ENCODE peak calls at places on chromosomes 7 and 10, in four cellular contexts. S, I, T and P are unnamed samples.

GRCh38 chr10:73946253-73947145 is 35.6 kb downstream of the PLAU start:
- DNase-seq in T (no peak), S (no peak), I (no peak), P (no peak)

GRCh38 chr10:98956576-98957260 is 278.9 kb downstream of the HPSE2 start:
- DNase-seq in S (no peak), T (no peak), I (no peak), P (no peak)

GRCh38 chr10:5442056-5442989 is 30.0 kb downstream of the NET1 start:
- DNase-seq in S (no peak), T (no peak), I (no peak), P (no peak)

GRCh38 chr10:3652886-3653285 is 132.1 kb downstream of the KLF6 start:
- DNase-seq in S (no peak), I (no peak), T (no peak), P (no peak)

GRCh38 chr7:28405662-28406061 is 6.7 kb upstream of the CREB5 start:
- DNase-seq in I (no peak), S (peak), T (no peak), P (peak)

GRCh38 chr7:152006336-152006735 is 19.1 kb upstream of the GALNT11 start:
- DNase-seq in T (no peak), S (no peak), I (no peak), P (no peak)

GRCh38 chr10:12709516-12709915 is 292.0 kb downstream of the CCDC3 start:
- DNase-seq in T (no peak), I (no peak), S (no peak), P (no peak)

GRCh38 chr7:102460467-102460866 is 4.2 kb downstream of the ALKBH4 start:
- DNase-seq in S (no peak), I (no peak), T (no peak), P (no peak)

GRCh38 chr7:44072364-44073231 is 7.2 kb upstream of the PGAM2 start:
- DNase-seq in S (peak), I (peak), T (peak), P (no peak)

GRCh38 chr10:115829501-115830215 is 443.3 kb downstream of the GFRA1 start:
- DNase-seq in T (no peak), S (no peak), I (no peak), P (no peak)

GRCh38 chr10:118610577-118610976 is 15.1 kb upstream of the PRLHR start:
- DNase-seq in S (no peak), T (no peak), I (no peak), P (no peak)

GRCh38 chr7:3019801-3020200 is 23.9 kb downstream of the CARD11 start:
- DNase-seq in T (no peak), S (no peak), I (no peak), P (no peak)

GRCh38 chr7:151085691-151086620 is at the start of gene AGAP3:
- DNase-seq in I (peak), S (peak), T (peak), P (no peak)

GRCh38 chr7:46909601-46910051 is 672.3 kb downstream of the TNS3 start:
- DNase-seq in I (no peak), S (no peak), T (no peak), P (no peak)

GRCh38 chr7:22672892-22673637 is 53.9 kb upstream of the IL6 start:
- DNase-seq in T (no peak), S (no peak), I (no peak), P (no peak)

GRCh38 chr10:10818082-10818481 is 199.6 kb upstream of the CELF2 start:
- DNase-seq in T (no peak), S (peak), I (no peak), P (no peak)

GRCh38 chr7:117273325-117274292 is 49.2 kb downstream of the WNT2 start:
- DNase-seq in S (no peak), I (no peak), T (no peak), P (no peak)

GRCh38 chr7:106086062-106086461 is 26.1 kb downstream of the SYPL1 start:
- DNase-seq in T (no peak), I (no peak), S (no peak), P (no peak)

GRCh38 chr7:20114463-20114862 is 102.7 kb downstream of the MACC1 start:
- DNase-seq in I (no peak), S (no peak), T (no peak), P (no peak)

GRCh38 chr10:28677889-28678686 is 767 bp downstream of the BAMBI start:
- DNase-seq in T (peak), S (peak), I (peak), P (no peak)

GRCh38 chr10:91604936-91605534 is 27.8 kb downstream of the PPP1R3C start:
- DNase-seq in I (no peak), T (no peak), S (no peak), P (peak)

GRCh38 chr10:127887497-127888415 is 5.0 kb downstream of the CLRN3 start:
- DNase-seq in S (no peak), I (no peak), T (no peak), P (no peak)

GRCh38 chr7:117020605-117021002 is 67.3 kb downstream of the ST7 start:
- DNase-seq in T (no peak), I (no peak), S (no peak), P (no peak)

GRCh38 chr10:32459072-32459703 is 13.2 kb downstream of the CCDC7 start:
- DNase-seq in T (no peak), I (no peak), S (no peak), P (no peak)

GRCh38 chr7:141027043-141027442 is 12.3 kb upstream of the MRPS33 start:
- DNase-seq in I (no peak), S (no peak), T (peak), P (no peak)

GRCh38 chr10:130543787-130544186 is 407.6 kb downstream of the GLRX3 start:
- DNase-seq in T (no peak), S (no peak), I (no peak), P (no peak)

GRCh38 chr10:84175436-84175835 is 1.8 kb downstream of the GPR15LG start:
- DNase-seq in T (no peak), I (no peak), S (no peak), P (no peak)

GRCh38 chr7:91239171-91239604 is 25.0 kb upstream of the FZD1 start:
- DNase-seq in T (no peak), S (no peak), I (no peak), P (no peak)

GRCh38 chr7:120550494-120551048 is 277.6 kb downstream of the KCND2 start:
- DNase-seq in S (no peak), I (no peak), T (no peak), P (no peak)

GRCh38 chr10:72291019-72291532 is 17.4 kb downstream of the DDIT4 start:
- DNase-seq in I (no peak), T (no peak), S (no peak), P (no peak)

GRCh38 chr10:96641896-96642295 is 55.1 kb upstream of the TM9SF3 start:
- DNase-seq in I (no peak), S (no peak), T (no peak), P (no peak)

GRCh38 chr10:16717617-16718395 is 99.4 kb downstream of the RSU1 start:
- DNase-seq in T (no peak), S (no peak), I (no peak), P (no peak)

GRCh38 chr7:76069238-76069638 is 21.3 kb downstream of the MDH2 start:
- DNase-seq in I (peak), T (peak), S (peak), P (peak)
- TF ChIP-seq CTCF in I (no peak), T (peak), S (peak), P (peak)

DNA sequence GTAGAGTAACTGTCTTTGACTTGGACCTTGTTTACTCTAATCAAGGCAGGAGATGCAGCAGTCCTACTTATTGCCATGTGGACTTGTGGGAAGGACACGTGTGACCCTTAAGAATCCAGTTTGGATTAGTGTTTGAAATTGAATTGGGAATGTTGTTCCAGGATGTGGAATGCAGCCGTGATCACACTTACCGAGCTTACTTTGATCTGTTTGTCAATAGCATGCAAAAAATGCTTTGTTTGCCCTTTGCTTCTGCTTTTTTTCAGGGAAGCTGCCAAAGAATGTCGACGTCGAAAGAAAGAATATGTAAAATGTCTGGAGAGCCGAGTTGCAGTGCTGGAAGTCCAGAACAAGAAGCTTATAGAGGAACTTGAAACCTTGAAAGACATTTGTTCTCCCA is 84.7 kb downstream of the CREM start:
- DNase-seq in I (no peak), S (no peak), T (no peak), P (no peak)
- TF ChIP-seq CTCF in I (no peak), S (no peak), T (no peak), P (no peak)

GRCh38 chr7:79284226-79284625 is 169.2 kb downstream of the MAGI2 start:
- DNase-seq in S (no peak), I (no peak), T (no peak), P (no peak)

GRCh38 chr7:79286181-79286580 is 167.3 kb downstream of the MAGI2 start:
- DNase-seq in T (no peak), S (no peak), I (no peak), P (no peak)

GRCh38 chr7:79281406-79281805 is 172.1 kb downstream of the MAGI2 start:
- DNase-seq in I (no peak), S (no peak), T (no peak), P (no peak)

GRCh38 chr7:79282882-79283602 is 170.4 kb downstream of the MAGI2 start:
- DNase-seq in I (no peak), T (no peak), S (no peak), P (peak)

DNA sequence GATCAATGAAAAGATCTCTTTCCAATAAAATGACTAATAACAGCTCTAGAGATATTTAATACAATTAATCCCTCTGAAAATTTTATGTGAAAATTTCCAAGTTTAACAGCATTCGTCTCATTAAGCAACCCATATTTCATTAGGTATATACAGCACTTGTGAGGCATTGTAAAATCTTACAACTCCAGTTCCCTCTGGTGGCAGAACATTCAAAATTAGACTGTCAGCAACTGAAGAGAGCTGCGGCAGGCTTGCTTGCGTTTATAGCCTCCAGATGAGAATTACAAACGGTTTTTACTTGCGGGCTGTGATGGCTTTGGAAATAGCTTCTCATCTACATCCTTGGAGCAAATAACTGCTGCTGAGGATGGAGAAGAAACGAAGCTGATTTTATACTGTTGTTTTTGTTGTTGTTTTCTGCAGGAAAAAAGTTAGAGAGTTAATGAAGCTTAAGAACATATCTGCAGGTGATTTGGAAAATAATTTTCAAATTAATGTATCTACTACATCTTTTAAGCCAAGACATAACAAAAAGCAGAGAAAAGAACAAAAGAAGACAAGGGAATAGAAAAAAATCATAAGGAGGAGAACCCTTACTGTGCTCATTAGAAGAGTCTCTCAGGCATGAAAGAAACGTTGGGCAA is 171.3 kb downstream of the MAGI2 start:
- DNase-seq in T (peak), S (no peak), I (no peak), P (peak)
- TF ChIP-seq CTCF in T (peak), S (peak), I (peak), P (peak)

DNA sequence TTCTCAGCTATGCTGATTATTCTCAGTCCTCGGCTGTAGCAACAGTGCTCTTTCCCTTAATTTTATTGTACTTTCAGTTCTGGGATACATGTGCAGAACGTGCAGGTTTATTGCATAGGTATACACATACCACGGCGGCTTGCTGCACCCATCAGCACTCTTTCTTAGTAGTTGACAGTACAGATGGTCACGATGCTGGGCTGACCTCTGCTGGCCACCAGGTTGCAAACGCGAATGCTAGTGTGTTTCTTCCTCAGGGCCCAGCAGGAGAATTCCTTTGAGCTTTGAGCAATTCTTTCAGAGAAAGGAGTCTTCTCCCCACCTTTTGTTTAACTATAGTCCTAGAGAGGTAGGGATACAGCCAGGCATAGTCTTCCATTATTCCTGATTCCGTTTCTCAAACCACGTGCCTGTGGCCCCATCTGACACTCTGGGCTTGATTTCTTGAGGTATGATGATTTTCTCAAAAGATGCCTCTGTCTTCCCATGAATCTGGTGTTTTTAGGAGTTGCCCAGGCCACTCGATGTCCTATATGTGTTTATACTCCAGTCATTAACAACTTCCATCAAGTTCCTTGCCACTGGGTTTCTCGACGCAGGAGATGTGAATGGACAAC is 48.9 kb upstream of the CDC14C start:
- DNase-seq in T (peak), S (peak), I (peak), P (no peak)
- TF ChIP-seq CTCF in T (peak), S (no peak), I (peak), P (peak)

GRCh38 chr7:124276005-124276606 is 243.2 kb upstream of the TMEM229A start:
- DNase-seq in I (no peak), S (no peak), T (peak), P (no peak)
- TF ChIP-seq CTCF in I (peak), S (no peak), T (peak), P (peak)

DNA sequence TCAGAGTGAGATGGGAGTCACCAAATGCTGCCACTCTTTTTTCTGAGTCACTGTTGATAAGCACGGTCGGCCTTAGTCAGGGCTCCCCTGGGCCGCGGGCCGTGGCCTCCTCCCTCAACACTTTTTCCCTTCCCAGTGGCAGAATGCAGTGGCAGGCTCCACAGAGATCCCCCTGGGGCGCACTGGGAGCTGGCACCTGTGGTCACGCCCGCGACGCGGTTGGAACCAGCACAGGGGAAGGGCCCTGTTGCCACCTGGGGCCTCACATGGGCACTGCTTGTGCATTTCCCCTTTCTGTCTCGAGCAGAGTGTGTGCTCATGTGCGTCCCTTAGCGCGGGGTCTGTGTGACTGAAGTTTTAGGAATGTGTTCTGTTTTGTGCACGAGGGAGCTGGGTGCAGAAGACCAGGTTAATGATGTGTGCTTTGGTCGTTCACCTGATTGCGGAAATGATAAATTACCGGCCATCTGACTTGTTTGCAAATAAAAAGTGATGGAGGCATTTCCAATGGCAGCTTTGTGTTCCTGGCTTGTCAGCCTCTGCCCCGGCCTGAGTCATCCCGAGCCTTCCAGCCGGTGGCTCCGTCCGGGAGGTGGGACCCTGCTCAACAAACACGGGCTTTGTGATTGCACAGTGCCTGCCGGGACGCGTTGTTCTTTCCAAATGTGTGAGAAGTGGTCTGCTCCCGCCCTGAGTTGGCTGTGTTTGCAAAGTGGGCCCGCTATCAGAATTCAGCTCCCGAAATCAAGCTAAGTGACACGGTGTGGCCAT is 100.6 kb downstream of the NKX6-2 start:
- DNase-seq in I (peak), S (peak), T (no peak), P (no peak)
- TF ChIP-seq CTCF in I (no peak), S (no peak), T (no peak), P (no peak)

GRCh38 chr10:106278385-106278784 is 886.1 kb downstream of the SORCS1 start:
- DNase-seq in I (no peak), T (no peak), S (no peak), P (no peak)
- TF ChIP-seq CTCF in I (peak), T (no peak), S (no peak), P (no peak)

DNA sequence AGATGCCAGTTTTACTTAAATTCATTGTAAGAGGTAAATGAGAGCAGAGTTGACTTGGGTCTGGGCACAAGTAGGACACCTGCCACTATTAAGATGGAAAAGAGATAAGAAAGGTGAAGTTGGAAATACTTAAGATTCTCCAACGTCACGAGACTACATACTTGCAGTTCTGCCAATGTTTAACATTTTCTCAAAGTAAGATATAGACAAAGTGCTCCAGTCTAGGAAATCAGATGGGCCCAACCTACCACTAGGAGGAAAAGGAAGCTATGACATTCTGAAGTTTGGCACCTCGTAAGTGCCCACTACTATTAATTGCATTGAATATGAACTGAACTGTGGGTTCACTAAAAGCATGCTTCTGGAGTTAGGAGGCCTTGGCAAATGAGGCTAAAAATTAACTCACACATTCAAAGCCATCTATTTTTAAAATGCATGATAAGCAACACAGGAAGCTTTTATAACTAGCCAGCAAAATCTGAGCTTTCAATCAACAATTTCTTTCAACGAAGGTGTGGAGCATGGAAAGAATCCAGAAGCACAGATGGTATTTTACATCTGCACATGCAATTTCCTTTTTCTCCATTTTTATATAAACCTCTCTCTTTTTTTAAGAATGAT is 149.7 kb downstream of the LRRTM3 start:
- DNase-seq in I (no peak), T (no peak), S (no peak), P (no peak)
- TF ChIP-seq CTCF in I (no peak), T (no peak), S (no peak), P (no peak)